ENCODE peak calls at places on chromosomes 16 and 17, in five cellular contexts. One of them, this sample, is unnamed.

GRCh38 chr16:84039696-84040095 is 2.9 kb downstream of the SLC38A8 start:
- DNase-seq in AG08396: no peak
- DNase-seq in GM20000: no peak
- DNase-seq in HS-27A: no peak
- DNase-seq in stimulated activated effector memory CD8-positive, alpha-beta T cell treated with anti-CD3 and anti-CD28 coated beads, Interleukin-12 subunit alpha, Interleukin-12 subunit beta, amount 100 ng/mL, for 72 hours: no peak
- DNase-seq in this sample: no peak

GRCh38 chr17:69761767-69762321 is 313.2 kb upstream of the KCNJ16 start:
- DNase-seq in AG08396: peak; percentile 59
- DNase-seq in GM20000: no peak
- DNase-seq in HS-27A: peak; percentile 42
- DNase-seq in stimulated activated effector memory CD8-positive, alpha-beta T cell treated with anti-CD3 and anti-CD28 coated beads, Interleukin-12 subunit alpha, Interleukin-12 subunit beta, amount 100 ng/mL, for 72 hours: no peak
- DNase-seq in this sample: no peak

GRCh38 chr16:46932802-46933201 is 40.7 kb downstream of the DNAJA2 start:
- DNase-seq in AG08396: no peak
- DNase-seq in GM20000: no peak
- DNase-seq in HS-27A: no peak
- DNase-seq in stimulated activated effector memory CD8-positive, alpha-beta T cell treated with anti-CD3 and anti-CD28 coated beads, Interleukin-12 subunit alpha, Interleukin-12 subunit beta, amount 100 ng/mL, for 72 hours: no peak
- DNase-seq in this sample: no peak

GRCh38 chr16:28140788-28141618 is 70.8 kb downstream of the XPO6 start:
- DNase-seq in AG08396: no peak
- DNase-seq in GM20000: peak; percentile 60
- DNase-seq in HS-27A: no peak
- DNase-seq in stimulated activated effector memory CD8-positive, alpha-beta T cell treated with anti-CD3 and anti-CD28 coated beads, Interleukin-12 subunit alpha, Interleukin-12 subunit beta, amount 100 ng/mL, for 72 hours: peak; percentile 80
- DNase-seq in this sample: no peak

GRCh38 chr16:30474062-30474452 is 1.5 kb downstream of the ITGAL start:
- DNase-seq in AG08396: no peak
- DNase-seq in GM20000: no peak
- DNase-seq in HS-27A: no peak
- DNase-seq in stimulated activated effector memory CD8-positive, alpha-beta T cell treated with anti-CD3 and anti-CD28 coated beads, Interleukin-12 subunit alpha, Interleukin-12 subunit beta, amount 100 ng/mL, for 72 hours: no peak
- DNase-seq in this sample: no peak

GRCh38 chr16:13923703-13924298 is 3.8 kb downstream of the ERCC4 start:
- DNase-seq in AG08396: peak; percentile 26
- DNase-seq in GM20000: peak; percentile 41
- DNase-seq in HS-27A: no peak
- DNase-seq in stimulated activated effector memory CD8-positive, alpha-beta T cell treated with anti-CD3 and anti-CD28 coated beads, Interleukin-12 subunit alpha, Interleukin-12 subunit beta, amount 100 ng/mL, for 72 hours: no peak
- DNase-seq in this sample: no peak

GRCh38 chr16:50998411-50998810 is 152.7 kb downstream of the SALL1 start:
- DNase-seq in AG08396: no peak
- DNase-seq in GM20000: no peak
- DNase-seq in HS-27A: no peak
- DNase-seq in stimulated activated effector memory CD8-positive, alpha-beta T cell treated with anti-CD3 and anti-CD28 coated beads, Interleukin-12 subunit alpha, Interleukin-12 subunit beta, amount 100 ng/mL, for 72 hours: no peak
- DNase-seq in this sample: no peak

GRCh38 chr17:11495616-11496015 is 102.7 kb upstream of the DNAH9 start:
- DNase-seq in AG08396: no peak
- DNase-seq in GM20000: no peak
- DNase-seq in HS-27A: no peak
- DNase-seq in stimulated activated effector memory CD8-positive, alpha-beta T cell treated with anti-CD3 and anti-CD28 coated beads, Interleukin-12 subunit alpha, Interleukin-12 subunit beta, amount 100 ng/mL, for 72 hours: no peak
- DNase-seq in this sample: no peak

GRCh38 chr16:19113577-19114358 is at the start of gene ITPRIPL2:
- DNase-seq in AG08396: peak; percentile 91
- DNase-seq in GM20000: peak; percentile 75
- DNase-seq in HS-27A: peak; percentile 53
- DNase-seq in stimulated activated effector memory CD8-positive, alpha-beta T cell treated with anti-CD3 and anti-CD28 coated beads, Interleukin-12 subunit alpha, Interleukin-12 subunit beta, amount 100 ng/mL, for 72 hours: peak; percentile 71
- DNase-seq in this sample: no peak

GRCh38 chr17:27565874-27566672 is 64.9 kb upstream of the LGALS9 start:
- DNase-seq in AG08396: no peak
- DNase-seq in GM20000: no peak
- DNase-seq in HS-27A: no peak
- DNase-seq in stimulated activated effector memory CD8-positive, alpha-beta T cell treated with anti-CD3 and anti-CD28 coated beads, Interleukin-12 subunit alpha, Interleukin-12 subunit beta, amount 100 ng/mL, for 72 hours: no peak
- DNase-seq in this sample: no peak

GRCh38 chr17:78272181-78272913 is 40.9 kb downstream of the TMEM235 start:
- DNase-seq in AG08396: peak; percentile 49
- DNase-seq in GM20000: peak; percentile 65
- DNase-seq in HS-27A: no peak
- DNase-seq in stimulated activated effector memory CD8-positive, alpha-beta T cell treated with anti-CD3 and anti-CD28 coated beads, Interleukin-12 subunit alpha, Interleukin-12 subunit beta, amount 100 ng/mL, for 72 hours: no peak
- DNase-seq in this sample: no peak

GRCh38 chr17:3556905-3557767 is 476 bp downstream of the TRPV3 start:
- DNase-seq in AG08396: no peak
- DNase-seq in GM20000: peak; percentile 58
- DNase-seq in HS-27A: no peak
- DNase-seq in stimulated activated effector memory CD8-positive, alpha-beta T cell treated with anti-CD3 and anti-CD28 coated beads, Interleukin-12 subunit alpha, Interleukin-12 subunit beta, amount 100 ng/mL, for 72 hours: no peak
- DNase-seq in this sample: no peak

GRCh38 chr17:27157898-27158297 is 136.0 kb upstream of the WSB1 start:
- DNase-seq in AG08396: no peak
- DNase-seq in GM20000: no peak
- DNase-seq in HS-27A: no peak
- DNase-seq in stimulated activated effector memory CD8-positive, alpha-beta T cell treated with anti-CD3 and anti-CD28 coated beads, Interleukin-12 subunit alpha, Interleukin-12 subunit beta, amount 100 ng/mL, for 72 hours: no peak
- DNase-seq in this sample: no peak

GRCh38 chr16:17293813-17294558 is 176.8 kb downstream of the XYLT1 start:
- DNase-seq in AG08396: no peak
- DNase-seq in GM20000: no peak
- DNase-seq in HS-27A: no peak
- DNase-seq in stimulated activated effector memory CD8-positive, alpha-beta T cell treated with anti-CD3 and anti-CD28 coated beads, Interleukin-12 subunit alpha, Interleukin-12 subunit beta, amount 100 ng/mL, for 72 hours: no peak
- DNase-seq in this sample: no peak

GRCh38 chr17:21369395-21369794 is 6.8 kb upstream of the KCNJ12 start:
- DNase-seq in AG08396: no peak
- DNase-seq in GM20000: no peak
- DNase-seq in HS-27A: no peak
- DNase-seq in stimulated activated effector memory CD8-positive, alpha-beta T cell treated with anti-CD3 and anti-CD28 coated beads, Interleukin-12 subunit alpha, Interleukin-12 subunit beta, amount 100 ng/mL, for 72 hours: no peak
- DNase-seq in this sample: no peak

GRCh38 chr16:20897253-20897896 is 2.8 kb downstream of the DCUN1D3 start:
- DNase-seq in AG08396: peak; percentile 31
- DNase-seq in GM20000: no peak
- DNase-seq in HS-27A: no peak
- DNase-seq in stimulated activated effector memory CD8-positive, alpha-beta T cell treated with anti-CD3 and anti-CD28 coated beads, Interleukin-12 subunit alpha, Interleukin-12 subunit beta, amount 100 ng/mL, for 72 hours: no peak
- DNase-seq in this sample: no peak

GRCh38 chr17:8056232-8056975 is 17.5 kb downstream of the ALOX15B start:
- DNase-seq in AG08396: peak; percentile 36
- DNase-seq in GM20000: peak; percentile 64
- DNase-seq in HS-27A: no peak
- DNase-seq in stimulated activated effector memory CD8-positive, alpha-beta T cell treated with anti-CD3 and anti-CD28 coated beads, Interleukin-12 subunit alpha, Interleukin-12 subunit beta, amount 100 ng/mL, for 72 hours: peak; percentile 77
- DNase-seq in this sample: no peak

GRCh38 chr16:4593069-4593468 is 21.6 kb downstream of the UBALD1 start:
- DNase-seq in AG08396: no peak
- DNase-seq in GM20000: no peak
- DNase-seq in HS-27A: no peak
- DNase-seq in stimulated activated effector memory CD8-positive, alpha-beta T cell treated with anti-CD3 and anti-CD28 coated beads, Interleukin-12 subunit alpha, Interleukin-12 subunit beta, amount 100 ng/mL, for 72 hours: no peak
- DNase-seq in this sample: no peak

GRCh38 chr16:66832661-66833305 is 2.0 kb upstream of the NAE1 start:
- DNase-seq in AG08396: no peak
- DNase-seq in GM20000: no peak
- DNase-seq in HS-27A: no peak
- DNase-seq in stimulated activated effector memory CD8-positive, alpha-beta T cell treated with anti-CD3 and anti-CD28 coated beads, Interleukin-12 subunit alpha, Interleukin-12 subunit beta, amount 100 ng/mL, for 72 hours: no peak
- DNase-seq in this sample: no peak

GRCh38 chr16:83652898-83653297 is 154.9 kb upstream of the HSBP1 start:
- DNase-seq in AG08396: no peak
- DNase-seq in GM20000: no peak
- DNase-seq in HS-27A: no peak
- DNase-seq in stimulated activated effector memory CD8-positive, alpha-beta T cell treated with anti-CD3 and anti-CD28 coated beads, Interleukin-12 subunit alpha, Interleukin-12 subunit beta, amount 100 ng/mL, for 72 hours: no peak
- DNase-seq in this sample: no peak

GRCh38 chr16:51125992-51126391 is 25.1 kb downstream of the SALL1 start:
- DNase-seq in AG08396: no peak
- DNase-seq in GM20000: no peak
- DNase-seq in HS-27A: no peak
- DNase-seq in stimulated activated effector memory CD8-positive, alpha-beta T cell treated with anti-CD3 and anti-CD28 coated beads, Interleukin-12 subunit alpha, Interleukin-12 subunit beta, amount 100 ng/mL, for 72 hours: no peak
- DNase-seq in this sample: no peak

GRCh38 chr17:76547183-76547641 is 7.4 kb downstream of the PRCD start:
- DNase-seq in AG08396: peak; percentile 68
- DNase-seq in GM20000: peak; percentile 80
- DNase-seq in HS-27A: no peak
- DNase-seq in stimulated activated effector memory CD8-positive, alpha-beta T cell treated with anti-CD3 and anti-CD28 coated beads, Interleukin-12 subunit alpha, Interleukin-12 subunit beta, amount 100 ng/mL, for 72 hours: peak; percentile 71
- DNase-seq in this sample: no peak

GRCh38 chr17:10772425-10773380 is 31.2 kb downstream of the TMEM238L start:
- DNase-seq in AG08396: no peak
- DNase-seq in GM20000: no peak
- DNase-seq in HS-27A: no peak
- DNase-seq in stimulated activated effector memory CD8-positive, alpha-beta T cell treated with anti-CD3 and anti-CD28 coated beads, Interleukin-12 subunit alpha, Interleukin-12 subunit beta, amount 100 ng/mL, for 72 hours: peak; percentile 76
- DNase-seq in this sample: no peak

GRCh38 chr17:422196-422930 is 69.8 kb upstream of the RPH3AL start:
- DNase-seq in AG08396: no peak
- DNase-seq in GM20000: no peak
- DNase-seq in HS-27A: no peak
- DNase-seq in stimulated activated effector memory CD8-positive, alpha-beta T cell treated with anti-CD3 and anti-CD28 coated beads, Interleukin-12 subunit alpha, Interleukin-12 subunit beta, amount 100 ng/mL, for 72 hours: no peak
- DNase-seq in this sample: no peak

This sample was measured in vagina.